ENCODE peak calls at places on chromosome 17, in six cellular contexts. B is endothelial cell; R is psoas muscle; I is cardiac fibroblast; U is CD4-positive, alpha-beta T cell; O is AG10803. X is an unnamed sample.

GRCh38 chr17:17693253-17693954 is 12.1 kb downstream of the RAI1 start:
- DNase-seq in B (peak), I (no peak), U (no peak), R (peak), O (no peak), X (peak)

GRCh38 chr17:19374136-19374535 is 4.2 kb upstream of the MAPK7 start:
- DNase-seq in B (no peak), O (no peak), R (no peak), U (no peak), I (no peak), X (no peak)

GRCh38 chr17:77882481-77883212 is 75.9 kb upstream of the TNRC6C start:
- DNase-seq in U (peak), R (peak), O (peak), B (no peak), I (peak), X (peak)

GRCh38 chr17:36994438-36994837 is 45.7 kb downstream of the AATF start:
- DNase-seq in B (no peak), U (no peak), R (no peak), I (peak), O (peak), X (no peak)

GRCh38 chr17:81043725-81044427 is 8.9 kb downstream of the BAIAP2 start:
- DNase-seq in R (no peak), U (no peak), I (no peak), B (no peak), O (peak), X (peak)

GRCh38 chr17:64154321-64155089 is 24.6 kb upstream of the ERN1 start:
- DNase-seq in B (no peak), O (no peak), R (no peak), U (no peak), I (no peak), X (no peak)

GRCh38 chr17:27236710-27237315 is 57.1 kb upstream of the WSB1 start:
- DNase-seq in U (peak), B (peak), O (peak), R (peak), I (peak), X (peak)

GRCh38 chr17:79075433-79075805 is 795 bp downstream of the ENGASE start:
- DNase-seq in U (no peak), B (no peak), O (no peak), I (no peak), R (no peak), X (no peak)

GRCh38 chr17:65064452-65065019 is 8.0 kb upstream of the GNA13 start:
- DNase-seq in U (no peak), O (peak), B (no peak), I (peak), R (no peak), X (no peak)

GRCh38 chr17:47894498-47895253 is 1.4 kb upstream of the SP2 start:
- DNase-seq in O (no peak), U (no peak), B (no peak), R (no peak), I (no peak), X (no peak)

GRCh38 chr17:16398270-16399267 is 16.8 kb upstream of the TRPV2 start:
- DNase-seq in I (peak), B (peak), R (no peak), U (no peak), O (no peak), X (no peak)

GRCh38 chr17:34445145-34445544 is 82.1 kb upstream of the CCL1 start:
- DNase-seq in I (no peak), R (no peak), B (no peak), O (no peak), U (no peak), X (no peak)

GRCh38 chr17:40461036-40461721 is 17.9 kb downstream of the IGFBP4 start:
- DNase-seq in R (no peak), U (no peak), I (peak), O (peak), B (no peak), X (no peak)

GRCh38 chr17:58254803-58255202 is 16.4 kb downstream of the LPO start:
- DNase-seq in I (no peak), O (no peak), U (no peak), R (no peak), B (no peak), X (peak)

GRCh38 chr17:72426948-72427760 is 306.3 kb downstream of the SOX9 start:
- DNase-seq in I (no peak), R (no peak), B (no peak), O (no peak), U (no peak), X (no peak)

GRCh38 chr17:33523577-33523981 is 230.5 kb upstream of the ASIC2 start:
- DNase-seq in O (peak), I (peak), R (peak), U (no peak), B (no peak), X (no peak)

GRCh38 chr17:15349119-15349518 is 7.7 kb upstream of the TEKT3 start:
- DNase-seq in I (peak), O (no peak), R (no peak), B (no peak), U (no peak), X (no peak)

GRCh38 chr17:17421346-17422216 is 55.2 kb upstream of the MED9 start:
- DNase-seq in U (no peak), B (no peak), I (no peak), O (no peak), R (no peak), X (no peak)

GRCh38 chr17:80671039-80671822 is 126.6 kb downstream of the RPTOR start:
- DNase-seq in I (no peak), B (no peak), R (no peak), O (no peak), U (no peak), X (no peak)

GRCh38 chr17:14091367-14091766 is 22.1 kb downstream of the COX10 start:
- DNase-seq in R (no peak), O (peak), U (no peak), I (peak), B (no peak), X (no peak)

GRCh38 chr17:16872351-16872751 is 99.6 kb downstream of the TNFRSF13B start:
- DNase-seq in U (no peak), O (peak), I (no peak), R (no peak), B (no peak), X (no peak)

GRCh38 chr17:78237403-78238012 is 6.1 kb downstream of the TMEM235 start:
- DNase-seq in U (no peak), B (no peak), I (no peak), R (no peak), O (no peak), X (no peak)

GRCh38 chr17:81295031-81295677 is at the start of gene SLC38A10:
- DNase-seq in B (peak), R (peak), U (peak), I (peak), O (peak), X (peak)

GRCh38 chr17:78387982-78388941 is 9.8 kb downstream of the PGS1 start:
- DNase-seq in I (no peak), B (no peak), O (no peak), R (no peak), U (no peak), X (no peak)

GRCh38 chr17:77498875-77499698 is 358.3 kb downstream of the SEC14L1 start:
- DNase-seq in U (no peak), B (no peak), I (no peak), R (no peak), O (no peak), X (no peak)

GRCh38 chr17:40286473-40286872 is 1.2 kb upstream of the CDC6 start:
- DNase-seq in O (no peak), I (no peak), U (no peak), B (no peak), R (no peak), X (no peak)

GRCh38 chr17:67841992-67842391 is 16.7 kb downstream of the BPTF start:
- DNase-seq in I (peak), O (no peak), U (no peak), R (no peak), B (no peak), X (no peak)

GRCh38 chr17:36674278-36674650 is 72.9 kb downstream of the MRM1 start:
- DNase-seq in U (peak), B (no peak), I (peak), O (no peak), R (no peak), X (no peak)

GRCh38 chr17:45825792-45826191 is 18.9 kb upstream of the SPPL2C start:
- DNase-seq in U (no peak), I (no peak), B (no peak), R (no peak), O (no peak), X (no peak)

GRCh38 chr17:45824901-45825492 is 19.7 kb upstream of the SPPL2C start:
- DNase-seq in R (no peak), U (no peak), O (no peak), B (no peak), I (no peak), X (no peak)

GRCh38 chr17:45826919-45827628 is 17.6 kb upstream of the SPPL2C start:
- DNase-seq in U (no peak), O (no peak), I (no peak), R (no peak), B (no peak), X (no peak)

GRCh38 chr17:45823598-45823997 is 21.1 kb upstream of the SPPL2C start:
- DNase-seq in O (no peak), U (peak), R (no peak), B (no peak), I (no peak), X (no peak)

DNA sequence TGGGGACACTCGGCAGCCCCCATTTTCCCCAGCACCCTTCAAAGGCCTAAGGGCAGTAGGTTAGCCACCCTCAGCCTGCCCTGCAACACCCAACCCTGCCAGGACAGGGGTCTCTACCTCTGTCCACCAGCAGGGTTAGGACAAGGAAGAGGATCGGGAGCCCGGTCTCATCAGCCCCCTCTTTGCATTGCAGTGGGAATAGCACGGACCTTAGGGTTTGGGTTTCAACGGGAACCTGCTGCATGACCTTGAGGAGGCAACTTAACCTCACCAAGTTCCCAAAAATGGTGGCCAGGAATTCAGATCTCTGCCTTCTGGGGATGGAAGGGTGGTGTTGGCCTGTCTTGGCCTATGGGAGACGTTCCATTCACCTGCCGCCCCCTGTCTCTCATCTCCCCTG is 20.2 kb upstream of the SPPL2C start:
- DNase-seq in I (no peak), B (no peak), R (no peak), U (no peak), O (no peak), X (no peak)
- TF ChIP-seq CTCF in I (no peak), B (no peak), R (no peak), U (no peak), O (no peak), X (no peak)

DNA sequence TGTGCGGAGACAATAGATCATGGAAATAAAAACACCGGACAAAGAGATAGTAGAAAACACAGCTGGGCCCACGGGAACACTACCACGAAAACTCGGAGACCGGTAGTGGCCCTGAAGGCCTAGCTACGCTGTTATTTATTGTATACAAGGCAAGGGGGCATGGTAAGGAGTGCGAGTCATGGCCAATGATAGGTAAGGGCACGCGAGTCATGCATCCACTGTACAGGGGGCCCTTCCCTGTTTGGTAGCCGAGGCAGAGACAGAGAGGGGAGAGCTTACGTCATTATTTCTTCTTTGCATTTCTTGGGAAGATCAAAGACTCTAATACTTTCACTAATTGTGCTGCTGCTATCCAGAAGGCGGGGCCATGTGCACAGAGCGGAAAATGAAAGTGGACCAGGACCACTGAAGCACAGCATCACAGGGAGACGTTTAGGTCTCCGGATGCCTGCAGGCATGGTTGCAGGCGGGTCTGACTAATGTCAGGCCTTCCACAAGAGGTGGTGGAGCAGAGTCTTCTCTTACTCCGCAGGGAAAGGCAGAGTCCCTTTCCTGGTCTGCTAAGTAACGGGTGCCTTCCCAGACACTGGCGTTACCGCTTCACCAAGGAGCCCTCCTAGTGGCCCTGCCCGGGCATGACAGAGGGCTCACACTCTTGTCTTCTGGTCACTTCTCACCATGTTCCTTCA is 74.4 kb upstream of the ARL4D start:
- DNase-seq in B (peak), O (peak), I (no peak), U (no peak), R (no peak), X (peak)
- TF ChIP-seq CTCF in B (peak), O (peak), I (peak), U (no peak), R (peak), X (no peak)

DNA sequence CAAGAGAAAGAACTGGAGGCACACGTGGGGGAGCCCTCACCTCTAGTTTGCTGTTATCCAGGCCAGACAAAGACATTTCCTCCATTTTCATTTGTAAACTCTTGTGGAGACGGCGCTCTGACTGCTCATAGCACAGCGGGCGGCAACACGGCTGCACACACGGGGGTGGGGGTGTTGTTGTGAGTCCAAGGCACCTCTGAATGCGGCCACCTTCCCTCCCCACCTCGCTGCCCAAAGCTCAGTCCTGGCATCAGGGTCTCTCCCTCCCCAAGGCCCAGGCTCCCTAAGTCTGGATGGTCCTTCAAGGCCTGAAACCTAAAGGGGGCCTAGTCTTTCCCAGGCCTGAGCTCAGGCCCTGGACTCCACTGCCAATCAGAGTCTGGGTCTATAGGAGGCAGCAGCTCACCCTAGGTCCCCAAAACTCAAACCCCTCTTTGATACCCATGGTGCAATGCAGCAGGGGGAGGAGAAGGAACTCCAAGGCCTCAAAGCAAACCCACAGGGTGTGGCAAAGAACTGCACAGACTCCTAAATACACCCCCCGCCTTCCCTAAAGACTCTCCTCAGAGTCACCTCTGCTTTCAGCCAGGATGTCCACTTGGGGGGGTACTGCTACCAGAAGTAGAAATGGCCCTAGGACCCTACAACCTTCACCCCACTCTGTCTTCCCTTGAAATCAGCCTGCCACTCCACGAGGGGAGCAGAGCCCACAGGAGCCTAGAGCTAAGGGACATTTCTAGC is 1.5 kb downstream of the ATXN7L3 start:
- DNase-seq in R (no peak), O (peak), B (no peak), I (peak), U (peak), X (peak)
- TF ChIP-seq CTCF in R (no peak), O (peak), B (no peak), I (peak), U (no peak), X (no peak)

DNA sequence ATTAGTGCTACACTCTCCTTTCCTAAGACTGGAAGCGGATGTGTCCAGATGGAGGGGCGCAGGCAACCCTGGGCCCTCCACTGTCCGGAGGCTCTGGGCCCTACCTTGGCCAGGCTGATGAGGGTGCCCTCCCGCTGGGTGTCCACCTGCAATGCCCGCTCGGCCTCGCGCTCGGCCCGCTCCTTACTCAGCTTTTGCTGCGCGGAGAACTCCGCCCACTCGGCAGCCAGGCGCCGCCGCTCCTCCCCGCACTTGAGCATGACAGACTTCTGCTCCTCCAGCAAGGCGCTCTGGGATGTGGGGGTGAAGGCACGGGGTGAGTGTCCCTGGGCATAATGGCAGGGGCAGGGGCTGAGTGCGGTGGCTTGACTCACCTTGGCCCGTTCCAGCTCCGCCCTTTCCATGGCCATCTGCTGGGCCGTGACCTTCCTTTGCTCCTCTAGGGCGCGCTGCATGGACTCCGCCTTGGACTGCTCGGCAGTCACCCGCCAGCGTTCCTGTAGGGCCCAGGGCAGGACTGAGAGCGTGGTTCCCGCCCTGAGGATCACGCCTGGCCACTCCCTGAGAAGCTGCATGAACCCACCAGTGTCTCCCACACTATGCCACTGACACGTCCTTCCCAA is 10.1 kb upstream of the MRPL38 start:
- DNase-seq in B (no peak), I (no peak), O (no peak), R (no peak), U (no peak), X (no peak)
- TF ChIP-seq CTCF in B (no peak), I (no peak), O (no peak), R (no peak), U (no peak), X (no peak)

DNA sequence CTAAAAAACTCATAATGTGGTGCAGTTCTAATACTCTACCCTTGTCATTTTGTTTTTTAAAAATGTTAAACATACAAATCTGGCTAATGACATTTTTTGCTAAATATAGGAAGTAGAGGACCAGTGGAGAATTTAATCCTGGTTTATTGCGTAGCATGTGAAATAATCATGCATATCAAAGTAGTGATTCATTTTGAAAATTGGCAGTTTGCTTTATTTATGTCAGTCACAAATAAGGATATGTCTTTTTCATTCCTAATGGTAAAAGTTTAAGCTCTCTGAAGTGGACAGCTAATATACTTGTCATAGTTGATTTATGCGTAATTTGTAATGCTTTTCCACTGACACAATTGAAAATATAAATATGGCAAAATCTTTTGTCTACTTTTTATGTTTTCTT is 224.2 kb downstream of the BCAS3 start:
- DNase-seq in R (no peak), U (no peak), I (peak), O (peak), B (no peak), X (no peak)
- TF ChIP-seq CTCF in R (no peak), U (no peak), I (no peak), O (no peak), B (no peak), X (no peak)

GRCh38 chr17:2962729-2963128 is 100.7 kb downstream of the OR1D5 start:
- DNase-seq in O (no peak), U (no peak), R (no peak), I (no peak), B (no peak), X (no peak)
- TF ChIP-seq CTCF in O (no peak), U (no peak), R (no peak), I (no peak), B (no peak), X (no peak)

DNA sequence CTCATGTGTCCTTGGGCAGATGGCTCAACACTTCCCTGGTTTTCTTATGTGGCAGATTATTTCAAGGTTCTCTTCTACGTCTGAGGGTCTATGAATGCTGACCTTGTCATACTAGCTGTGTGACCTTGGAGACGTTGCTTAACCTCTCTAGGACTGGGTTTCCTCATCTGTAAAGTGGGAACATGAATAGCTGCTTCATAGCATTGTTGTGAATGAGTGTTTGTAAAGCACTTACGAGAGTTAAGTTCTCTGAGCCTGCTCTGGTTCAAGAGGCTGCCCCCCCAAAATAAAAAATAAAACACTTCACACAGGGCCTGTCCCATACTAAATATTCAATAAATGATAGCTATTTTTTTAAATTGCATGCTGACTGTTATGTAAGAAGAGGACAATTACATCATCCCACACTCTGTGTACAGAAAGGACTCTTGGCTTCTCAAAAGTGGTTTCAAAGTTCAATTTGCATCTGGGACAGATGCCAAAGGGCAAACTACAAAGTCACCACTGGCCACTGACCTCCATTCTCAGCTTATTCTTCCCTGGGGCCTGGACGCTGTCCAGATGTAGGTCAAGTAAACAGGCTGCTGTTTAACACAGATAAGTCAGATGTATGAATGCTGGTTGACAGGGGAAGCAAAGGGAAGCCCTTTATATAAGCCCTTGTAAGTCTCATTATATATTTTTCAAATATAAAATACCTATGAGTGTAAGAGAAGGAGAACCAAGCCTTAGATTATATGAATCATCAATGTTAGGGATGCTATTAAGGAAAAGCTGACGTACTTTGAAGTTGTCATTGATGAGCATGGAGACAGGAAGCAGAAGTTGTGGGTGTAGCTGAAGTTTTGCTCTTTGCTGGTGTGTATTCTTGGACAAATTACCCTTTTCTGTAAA is 15.4 kb upstream of the NDEL1 start:
- DNase-seq in O (peak), B (no peak), R (peak), I (peak), U (no peak), X (no peak)
- TF ChIP-seq CTCF in O (no peak), B (no peak), R (no peak), I (no peak), U (no peak), X (no peak)